ENCODE peak calls at places on chromosomes 5 and 9, in nine cellular contexts. Z, K, W, P, A, D, M, J and U are unnamed samples.
A peak's percentile ranks its signal among the peaks of the same experiment; 100 is the strongest.

GRCh38 chr9:99076483-99077171 is 28.3 kb upstream of the TGFBR1 start:
- DNase-seq in Z (no peak), K (no peak), W (no peak), P (no peak), A (no peak), D (no peak), M (no peak), J (peak; percentile 48), U (peak; percentile 78)

GRCh38 chr5:175873090-175873454 is 1.7 kb downstream of the CPLX2 start:
- DNase-seq in Z (peak; percentile 79), K (peak; percentile 28), W (no peak), P (no peak), A (no peak), D (no peak), M (no peak), J (no peak), U (no peak)

GRCh38 chr5:137834498-137834897 is 33.2 kb upstream of the MYOT start:
- DNase-seq in Z (peak; percentile 49), K (no peak), W (no peak), P (no peak), A (no peak), D (no peak), M (no peak), J (no peak), U (no peak)

GRCh38 chr9:95181226-95181818 is 136.2 kb downstream of the FANCC start:
- DNase-seq in Z (peak; percentile 28), K (no peak), W (no peak), P (no peak), A (no peak), D (no peak), M (no peak), J (no peak), U (no peak)

GRCh38 chr5:53366245-53366644 is 114.2 kb upstream of the FST start:
- DNase-seq in Z (no peak), K (no peak), W (no peak), P (no peak), A (no peak), D (no peak), M (no peak), J (no peak), U (no peak)

GRCh38 chr5:78841767-78842166 is 143.3 kb downstream of the ARSB start:
- DNase-seq in Z (no peak), K (no peak), W (no peak), P (no peak), A (no peak), D (no peak), M (no peak), J (no peak), U (no peak)

GRCh38 chr5:39826051-39826450 is 401.3 kb upstream of the DAB2 start:
- DNase-seq in Z (no peak), K (no peak), W (no peak), P (no peak), A (no peak), D (no peak), M (no peak), J (no peak), U (no peak)

GRCh38 chr5:125409101-125409495 is 662.7 kb upstream of the ZNF608 start:
- DNase-seq in Z (no peak), K (no peak), W (no peak), P (no peak), A (no peak), D (no peak), M (no peak), J (no peak), U (no peak)

GRCh38 chr9:128882677-128883590 is 1.0 kb downstream of the LRRC8A start:
- DNase-seq in Z (no peak), K (peak; percentile 35), W (no peak), P (no peak), A (no peak), D (no peak), M (no peak), J (no peak), U (no peak)

GRCh38 chr5:132607133-132607532 is 50.4 kb downstream of the RAD50 start:
- DNase-seq in Z (no peak), K (no peak), W (no peak), P (no peak), A (no peak), D (no peak), M (no peak), J (no peak), U (no peak)

GRCh38 chr9:77944556-77945261 is 86.9 kb downstream of the GNAQ start:
- DNase-seq in Z (peak; percentile 60), K (no peak), W (no peak), P (no peak), A (no peak), D (no peak), M (no peak), J (no peak), U (no peak)

GRCh38 chr5:145917288-145917687 is 19.1 kb upstream of the SH3RF2 start:
- DNase-seq in Z (no peak), K (no peak), W (no peak), P (no peak), A (no peak), D (no peak), M (no peak), J (no peak), U (no peak)

GRCh38 chr5:85108471-85108870 is 723.8 kb upstream of the EDIL3 start:
- DNase-seq in Z (peak; percentile 43), K (no peak), W (no peak), P (no peak), A (no peak), D (no peak), M (no peak), J (no peak), U (no peak)

GRCh38 chr5:60955239-60955638 is 10.2 kb downstream of the NDUFAF2 start:
- DNase-seq in Z (no peak), K (no peak), W (no peak), P (no peak), A (no peak), D (no peak), M (no peak), J (no peak), U (no peak)

GRCh38 chr9:133351908-133352634 is 4.1 kb downstream of the RPL7A start:
- DNase-seq in Z (peak; percentile 91), K (peak; percentile 44), W (no peak), P (no peak), A (peak; percentile 66), D (no peak), M (no peak), J (no peak), U (no peak)

GRCh38 chr5:944992-945685 is 52.5 kb downstream of the TRIP13 start:
- DNase-seq in Z (no peak), K (no peak), W (peak; percentile 30), P (no peak), A (no peak), D (no peak), M (no peak), J (no peak), U (no peak)

DNA sequence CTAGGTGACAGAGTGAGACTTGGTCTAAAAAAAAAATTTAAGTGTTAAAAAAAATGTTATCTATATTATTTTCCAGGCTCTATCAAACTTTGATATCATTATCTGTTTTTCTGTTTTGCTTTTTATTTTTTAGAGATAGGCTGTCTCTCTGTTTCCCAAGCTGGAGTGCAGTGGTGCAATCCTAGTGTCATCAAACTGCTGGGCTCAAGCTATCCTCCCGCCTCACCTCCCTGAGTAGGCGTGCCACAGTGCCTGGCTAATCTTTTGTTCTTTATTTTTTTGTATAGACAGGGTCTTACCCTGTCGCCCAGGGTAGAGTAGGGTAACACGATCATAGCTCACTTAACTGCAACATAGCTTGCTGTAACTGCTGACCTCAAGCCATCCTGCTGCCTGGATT is 14.4 kb downstream of the SEC24A start:
- DNase-seq in Z (no peak), K (no peak), W (no peak), P (no peak), A (no peak), D (no peak), M (no peak), J (no peak), U (no peak)
- H3K36me3 ChIP-seq in Z (peaks cover 8% of the 10 kb centered on the region), K (peaks cover 5% of the 10 kb centered on the region), W (peaks cover 36% of the 10 kb centered on the region), P (peaks cover 56% of the 10 kb centered on the region), A (peaks cover 14% of the 10 kb centered on the region), D (peaks cover 8% of the 10 kb centered on the region), M (peaks cover 58% of the 10 kb centered on the region), J (peaks cover 49% of the 10 kb centered on the region), U (peaks cover 18% of the 10 kb centered on the region)

GRCh38 chr9:109497193-109498165 is 628 bp downstream of the PTPN3 start:
- DNase-seq in Z (peak; percentile 28), K (no peak), W (no peak), P (no peak), A (no peak), D (no peak), M (peak; percentile 19), J (no peak), U (no peak)
- H3K27me3 ChIP-seq in Z (peaks cover 68% of the 10 kb centered on the region), K (peaks cover 4% of the 10 kb centered on the region), W (peaks cover 8% of the 10 kb centered on the region), P (peaks cover 61% of the 10 kb centered on the region), A (peaks cover 10% of the 10 kb centered on the region), D (peaks cover 6% of the 10 kb centered on the region), M (no peaks in the 10 kb centered on the region), J (peaks cover 51% of the 10 kb centered on the region), U (peaks cover 5% of the 10 kb centered on the region)

DNA sequence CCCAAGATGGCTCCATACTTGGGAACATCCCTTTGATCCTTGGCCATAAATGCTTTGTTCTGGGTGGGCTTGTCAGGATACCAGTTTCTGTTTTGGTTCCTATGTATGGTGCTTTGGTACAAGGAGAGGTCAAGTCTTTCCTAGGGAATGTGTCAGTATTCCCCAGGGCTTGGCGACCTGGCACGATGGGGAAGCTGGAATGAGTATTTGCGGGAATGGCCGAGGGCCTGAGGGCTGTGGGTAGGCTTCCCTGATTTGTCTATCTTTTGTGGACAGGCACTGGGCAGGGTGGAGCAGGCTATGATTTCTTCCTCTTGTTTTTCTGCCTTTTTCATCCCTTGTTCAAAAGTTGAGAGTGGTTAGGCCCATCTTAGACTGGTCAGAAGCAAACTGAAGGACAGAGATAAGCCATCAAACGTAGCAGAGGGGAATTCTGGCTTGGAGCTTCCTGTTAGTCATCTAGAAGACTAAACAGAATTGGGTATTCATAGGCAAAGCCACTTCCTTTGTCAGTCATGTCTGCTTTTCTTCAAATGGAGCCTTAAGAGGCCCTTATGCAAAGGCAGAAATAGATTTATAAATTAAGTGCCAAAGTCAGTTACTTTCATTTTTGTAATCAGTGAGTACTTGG is 13.7 kb downstream of the DOCK2 start:
- DNase-seq in Z (no peak), K (no peak), W (no peak), P (no peak), A (no peak), D (no peak), M (no peak), J (no peak), U (no peak)
- H3K4me1 ChIP-seq in Z (peaks cover 7% of the 10 kb centered on the region), K (peaks cover 62% of the 10 kb centered on the region), W (peaks cover 3% of the 10 kb centered on the region), P (no peaks in the 10 kb centered on the region), A (peaks cover 30% of the 10 kb centered on the region), D (no peaks in the 10 kb centered on the region), M (no peaks in the 10 kb centered on the region), J (no peaks in the 10 kb centered on the region), U (peaks cover 85% of the 10 kb centered on the region)

GRCh38 chr9:83680233-83680632 is 27.5 kb downstream of the UBQLN1 start:
- DNase-seq in Z (peak; percentile 12), K (no peak), W (no peak), P (no peak), A (no peak), D (no peak), M (no peak), J (no peak), U (no peak)

GRCh38 chr9:83681490-83681889 is 26.3 kb downstream of the UBQLN1 start:
- DNase-seq in Z (no peak), K (no peak), W (no peak), P (no peak), A (no peak), D (no peak), M (no peak), J (no peak), U (no peak)

GRCh38 chr9:83675466-83675865 is 32.3 kb downstream of the UBQLN1 start:
- DNase-seq in Z (no peak), K (no peak), W (no peak), P (no peak), A (no peak), D (no peak), M (no peak), J (no peak), U (no peak)

GRCh38 chr9:83677596-83677995 is 30.2 kb downstream of the UBQLN1 start:
- DNase-seq in Z (no peak), K (no peak), W (no peak), P (no peak), A (no peak), D (no peak), M (no peak), J (no peak), U (no peak)
- H3K36me3 ChIP-seq in Z (peaks cover 38% of the 10 kb centered on the region), K (peaks cover 18% of the 10 kb centered on the region), W (peaks cover 84% of the 10 kb centered on the region), P (peaks cover 71% of the 10 kb centered on the region), A (peaks cover 14% of the 10 kb centered on the region), D (peaks cover 15% of the 10 kb centered on the region), M (peaks cover 95% of the 10 kb centered on the region), J (peaks cover 95% of the 10 kb centered on the region), U (peaks cover 39% of the 10 kb centered on the region)